ENCODE peak calls at places on chromosomes 16 and 17, in ten cellular contexts. One of them, this sample, is unnamed.

GRCh38 chr17:9768381-9768934 is 22.9 kb downstream of the DHRS7C start:
- DNase-seq in GM06990: no peak
- DNase-seq in transverse colon: no peak
- DNase-seq in foreskin fibroblast: peak
- DNase-seq in activated CD8-positive, alpha-beta T cell treated with anti-CD3 and anti-CD28 coated beads for 36 hours: no peak
- DNase-seq in thoracic aorta: no peak
- DNase-seq in fibroblast of pulmonary artery: peak
- DNase-seq in body of pancreas: no peak
- DNase-seq in heart right ventricle: no peak
- DNase-seq in left ventricle myocardium inferior: no peak
- DNase-seq in this sample: peak

GRCh38 chr16:22878955-22879354 is 65.0 kb downstream of the HS3ST2 start:
- DNase-seq in body of pancreas: no peak
- DNase-seq in activated CD8-positive, alpha-beta T cell treated with anti-CD3 and anti-CD28 coated beads for 36 hours: no peak
- DNase-seq in heart right ventricle: no peak
- DNase-seq in left ventricle myocardium inferior: no peak
- DNase-seq in thoracic aorta: no peak
- DNase-seq in GM06990: no peak
- DNase-seq in foreskin fibroblast: no peak
- DNase-seq in transverse colon: no peak
- DNase-seq in fibroblast of pulmonary artery: no peak
- DNase-seq in this sample: no peak

GRCh38 chr16:57276596-57276995 is 7.9 kb downstream of the PLLP start:
- DNase-seq in fibroblast of pulmonary artery: peak
- DNase-seq in activated CD8-positive, alpha-beta T cell treated with anti-CD3 and anti-CD28 coated beads for 36 hours: no peak
- DNase-seq in transverse colon: no peak
- DNase-seq in body of pancreas: no peak
- DNase-seq in thoracic aorta: no peak
- DNase-seq in heart right ventricle: no peak
- DNase-seq in left ventricle myocardium inferior: no peak
- DNase-seq in foreskin fibroblast: no peak
- DNase-seq in GM06990: no peak
- DNase-seq in this sample: no peak

GRCh38 chr17:67017895-67018294 is 26.5 kb upstream of the CACNG1 start:
- DNase-seq in GM06990: no peak
- DNase-seq in body of pancreas: no peak
- DNase-seq in left ventricle myocardium inferior: no peak
- DNase-seq in transverse colon: no peak
- DNase-seq in heart right ventricle: no peak
- DNase-seq in activated CD8-positive, alpha-beta T cell treated with anti-CD3 and anti-CD28 coated beads for 36 hours: no peak
- DNase-seq in foreskin fibroblast: no peak
- DNase-seq in thoracic aorta: no peak
- DNase-seq in fibroblast of pulmonary artery: no peak
- DNase-seq in this sample: no peak

GRCh38 chr16:12874135-12874534 is 27.3 kb upstream of the SHISA9 start:
- DNase-seq in heart right ventricle: no peak
- DNase-seq in fibroblast of pulmonary artery: peak
- DNase-seq in body of pancreas: no peak
- DNase-seq in thoracic aorta: no peak
- DNase-seq in activated CD8-positive, alpha-beta T cell treated with anti-CD3 and anti-CD28 coated beads for 36 hours: no peak
- DNase-seq in GM06990: no peak
- DNase-seq in left ventricle myocardium inferior: no peak
- DNase-seq in foreskin fibroblast: peak
- DNase-seq in transverse colon: no peak
- DNase-seq in this sample: peak

GRCh38 chr17:45305532-45306087 is 11.2 kb downstream of the MAP3K14 start:
- DNase-seq in body of pancreas: no peak
- DNase-seq in foreskin fibroblast: peak
- DNase-seq in transverse colon: no peak
- DNase-seq in left ventricle myocardium inferior: no peak
- DNase-seq in fibroblast of pulmonary artery: no peak
- DNase-seq in activated CD8-positive, alpha-beta T cell treated with anti-CD3 and anti-CD28 coated beads for 36 hours: peak
- DNase-seq in thoracic aorta: no peak
- DNase-seq in heart right ventricle: no peak
- DNase-seq in GM06990: no peak
- DNase-seq in this sample: peak

GRCh38 chr16:47777191-47777590 is 316.1 kb downstream of the PHKB start:
- DNase-seq in activated CD8-positive, alpha-beta T cell treated with anti-CD3 and anti-CD28 coated beads for 36 hours: no peak
- DNase-seq in fibroblast of pulmonary artery: peak
- DNase-seq in foreskin fibroblast: peak
- DNase-seq in GM06990: no peak
- DNase-seq in left ventricle myocardium inferior: no peak
- DNase-seq in heart right ventricle: no peak
- DNase-seq in thoracic aorta: no peak
- DNase-seq in transverse colon: no peak
- DNase-seq in body of pancreas: no peak
- DNase-seq in this sample: no peak

GRCh38 chr17:42276359-42276608 is at the start of gene STAT5B:
- DNase-seq in transverse colon: peak
- DNase-seq in GM06990: peak
- DNase-seq in fibroblast of pulmonary artery: peak
- DNase-seq in thoracic aorta: no peak
- DNase-seq in foreskin fibroblast: peak
- DNase-seq in left ventricle myocardium inferior: peak
- DNase-seq in heart right ventricle: peak
- DNase-seq in activated CD8-positive, alpha-beta T cell treated with anti-CD3 and anti-CD28 coated beads for 36 hours: peak
- DNase-seq in body of pancreas: peak
- DNase-seq in this sample: no peak

GRCh38 chr17:32104158-32104557 is 38.1 kb upstream of the RHOT1 start:
- DNase-seq in heart right ventricle: no peak
- DNase-seq in thoracic aorta: no peak
- DNase-seq in activated CD8-positive, alpha-beta T cell treated with anti-CD3 and anti-CD28 coated beads for 36 hours: no peak
- DNase-seq in body of pancreas: no peak
- DNase-seq in fibroblast of pulmonary artery: no peak
- DNase-seq in GM06990: no peak
- DNase-seq in foreskin fibroblast: no peak
- DNase-seq in left ventricle myocardium inferior: no peak
- DNase-seq in transverse colon: no peak
- DNase-seq in this sample: no peak

GRCh38 chr17:39927101-39927927 is at the start of the genes LRRC3C and ORMDL3:
- DNase-seq in thoracic aorta: peak
- DNase-seq in heart right ventricle: peak
- DNase-seq in foreskin fibroblast: peak
- DNase-seq in activated CD8-positive, alpha-beta T cell treated with anti-CD3 and anti-CD28 coated beads for 36 hours: peak
- DNase-seq in GM06990: peak
- DNase-seq in fibroblast of pulmonary artery: peak
- DNase-seq in left ventricle myocardium inferior: peak
- DNase-seq in transverse colon: peak
- DNase-seq in body of pancreas: peak
- DNase-seq in this sample: peak

GRCh38 chr17:76254275-76254674 is 10.9 kb upstream of the UBALD2 start:
- DNase-seq in left ventricle myocardium inferior: no peak
- DNase-seq in GM06990: no peak
- DNase-seq in heart right ventricle: no peak
- DNase-seq in body of pancreas: no peak
- DNase-seq in transverse colon: no peak
- DNase-seq in thoracic aorta: no peak
- DNase-seq in fibroblast of pulmonary artery: no peak
- DNase-seq in foreskin fibroblast: no peak
- DNase-seq in activated CD8-positive, alpha-beta T cell treated with anti-CD3 and anti-CD28 coated beads for 36 hours: no peak
- DNase-seq in this sample: no peak

GRCh38 chr17:57810740-57811632 is 38.9 kb downstream of the MRPS23 start:
- DNase-seq in foreskin fibroblast: peak
- DNase-seq in heart right ventricle: peak
- DNase-seq in left ventricle myocardium inferior: peak
- DNase-seq in fibroblast of pulmonary artery: peak
- DNase-seq in GM06990: no peak
- DNase-seq in activated CD8-positive, alpha-beta T cell treated with anti-CD3 and anti-CD28 coated beads for 36 hours: no peak
- DNase-seq in thoracic aorta: no peak
- DNase-seq in transverse colon: peak
- DNase-seq in body of pancreas: peak
- DNase-seq in this sample: no peak

GRCh38 chr17:58823051-58823525 is 67.4 kb downstream of the PPM1E start:
- DNase-seq in left ventricle myocardium inferior: no peak
- DNase-seq in thoracic aorta: no peak
- DNase-seq in foreskin fibroblast: no peak
- DNase-seq in activated CD8-positive, alpha-beta T cell treated with anti-CD3 and anti-CD28 coated beads for 36 hours: no peak
- DNase-seq in transverse colon: no peak
- DNase-seq in fibroblast of pulmonary artery: no peak
- DNase-seq in GM06990: no peak
- DNase-seq in body of pancreas: no peak
- DNase-seq in heart right ventricle: no peak
- DNase-seq in this sample: no peak

GRCh38 chr17:11404431-11404830 is 163.4 kb downstream of the SHISA6 start:
- DNase-seq in transverse colon: peak
- DNase-seq in thoracic aorta: no peak
- DNase-seq in foreskin fibroblast: no peak
- DNase-seq in left ventricle myocardium inferior: no peak
- DNase-seq in body of pancreas: peak
- DNase-seq in fibroblast of pulmonary artery: no peak
- DNase-seq in activated CD8-positive, alpha-beta T cell treated with anti-CD3 and anti-CD28 coated beads for 36 hours: no peak
- DNase-seq in GM06990: no peak
- DNase-seq in heart right ventricle: no peak
- DNase-seq in this sample: no peak

GRCh38 chr17:16952401-16952800 is 19.5 kb downstream of the TNFRSF13B start:
- DNase-seq in fibroblast of pulmonary artery: no peak
- DNase-seq in activated CD8-positive, alpha-beta T cell treated with anti-CD3 and anti-CD28 coated beads for 36 hours: no peak
- DNase-seq in thoracic aorta: no peak
- DNase-seq in GM06990: no peak
- DNase-seq in body of pancreas: no peak
- DNase-seq in heart right ventricle: no peak
- DNase-seq in foreskin fibroblast: no peak
- DNase-seq in left ventricle myocardium inferior: no peak
- DNase-seq in transverse colon: no peak
- DNase-seq in this sample: no peak

GRCh38 chr17:40552806-40553693 is 12.2 kb downstream of the CCR7 start:
- DNase-seq in activated CD8-positive, alpha-beta T cell treated with anti-CD3 and anti-CD28 coated beads for 36 hours: peak
- DNase-seq in transverse colon: no peak
- DNase-seq in body of pancreas: peak
- DNase-seq in heart right ventricle: no peak
- DNase-seq in foreskin fibroblast: peak
- DNase-seq in thoracic aorta: no peak
- DNase-seq in GM06990: no peak
- DNase-seq in left ventricle myocardium inferior: no peak
- DNase-seq in fibroblast of pulmonary artery: no peak
- DNase-seq in this sample: no peak

GRCh38 chr17:15655162-15655561 is 28.9 kb downstream of the TRIM16 start:
- DNase-seq in fibroblast of pulmonary artery: no peak
- DNase-seq in foreskin fibroblast: peak
- DNase-seq in heart right ventricle: no peak
- DNase-seq in activated CD8-positive, alpha-beta T cell treated with anti-CD3 and anti-CD28 coated beads for 36 hours: no peak
- DNase-seq in thoracic aorta: no peak
- DNase-seq in body of pancreas: no peak
- DNase-seq in left ventricle myocardium inferior: no peak
- DNase-seq in GM06990: no peak
- DNase-seq in transverse colon: no peak
- DNase-seq in this sample: no peak

GRCh38 chr17:46876353-46876887 is 25.0 kb downstream of the WNT9B start:
- DNase-seq in activated CD8-positive, alpha-beta T cell treated with anti-CD3 and anti-CD28 coated beads for 36 hours: peak
- DNase-seq in thoracic aorta: no peak
- DNase-seq in heart right ventricle: no peak
- DNase-seq in body of pancreas: peak
- DNase-seq in transverse colon: peak
- DNase-seq in GM06990: no peak
- DNase-seq in foreskin fibroblast: no peak
- DNase-seq in fibroblast of pulmonary artery: no peak
- DNase-seq in left ventricle myocardium inferior: no peak
- DNase-seq in this sample: no peak

GRCh38 chr17:53006006-53006405 is 816.7 kb upstream of the KIF2B start:
- DNase-seq in fibroblast of pulmonary artery: no peak
- DNase-seq in activated CD8-positive, alpha-beta T cell treated with anti-CD3 and anti-CD28 coated beads for 36 hours: no peak
- DNase-seq in left ventricle myocardium inferior: no peak
- DNase-seq in transverse colon: no peak
- DNase-seq in heart right ventricle: no peak
- DNase-seq in foreskin fibroblast: no peak
- DNase-seq in thoracic aorta: no peak
- DNase-seq in GM06990: no peak
- DNase-seq in body of pancreas: no peak
- DNase-seq in this sample: no peak

GRCh38 chr17:53004902-53005301 is 817.8 kb upstream of the KIF2B start:
- DNase-seq in GM06990: no peak
- DNase-seq in activated CD8-positive, alpha-beta T cell treated with anti-CD3 and anti-CD28 coated beads for 36 hours: no peak
- DNase-seq in fibroblast of pulmonary artery: no peak
- DNase-seq in thoracic aorta: no peak
- DNase-seq in foreskin fibroblast: no peak
- DNase-seq in body of pancreas: no peak
- DNase-seq in heart right ventricle: no peak
- DNase-seq in transverse colon: no peak
- DNase-seq in left ventricle myocardium inferior: no peak
- DNase-seq in this sample: no peak
- TF ChIP-seq CTCF in GM06990: no peak
- TF ChIP-seq CTCF in activated CD8-positive, alpha-beta T cell treated with anti-CD3 and anti-CD28 coated beads for 36 hours: no peak
- TF ChIP-seq CTCF in fibroblast of pulmonary artery: no peak
- TF ChIP-seq CTCF in thoracic aorta: no peak
- TF ChIP-seq CTCF in foreskin fibroblast: no peak
- TF ChIP-seq CTCF in body of pancreas: no peak
- TF ChIP-seq CTCF in heart right ventricle: no peak
- TF ChIP-seq CTCF in transverse colon: no peak
- TF ChIP-seq CTCF in left ventricle myocardium inferior: no peak
- TF ChIP-seq CTCF in this sample: no peak

DNA sequence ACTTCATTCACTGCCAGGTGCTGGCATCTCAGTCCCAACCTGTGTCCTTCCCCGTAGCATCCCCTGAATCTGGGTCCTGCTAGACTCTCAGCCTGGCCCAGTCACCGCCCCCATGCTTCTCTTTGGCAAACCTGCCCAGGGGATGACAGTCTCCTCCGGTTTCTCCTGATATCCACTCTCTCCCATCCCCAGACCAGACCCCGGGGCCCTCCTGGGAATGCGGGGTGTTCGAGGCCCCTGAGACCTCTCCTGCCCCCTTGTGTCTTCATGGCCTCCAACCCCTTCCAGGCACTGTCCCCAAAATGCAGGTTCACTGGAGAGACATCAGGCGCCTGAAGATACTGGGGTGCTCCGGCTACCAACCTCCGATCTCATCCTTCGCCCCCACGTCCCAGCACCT is 544 bp downstream of the STX1B start:
- DNase-seq in GM06990: no peak
- DNase-seq in left ventricle myocardium inferior: no peak
- DNase-seq in thoracic aorta: no peak
- DNase-seq in activated CD8-positive, alpha-beta T cell treated with anti-CD3 and anti-CD28 coated beads for 36 hours: no peak
- DNase-seq in fibroblast of pulmonary artery: no peak
- DNase-seq in body of pancreas: no peak
- DNase-seq in heart right ventricle: no peak
- DNase-seq in transverse colon: no peak
- DNase-seq in foreskin fibroblast: peak
- DNase-seq in this sample: no peak
- TF ChIP-seq CTCF in GM06990: peak
- TF ChIP-seq CTCF in left ventricle myocardium inferior: no peak
- TF ChIP-seq CTCF in thoracic aorta: no peak
- TF ChIP-seq CTCF in activated CD8-positive, alpha-beta T cell treated with anti-CD3 and anti-CD28 coated beads for 36 hours: no peak
- TF ChIP-seq CTCF in fibroblast of pulmonary artery: no peak
- TF ChIP-seq CTCF in body of pancreas: no peak
- TF ChIP-seq CTCF in heart right ventricle: no peak
- TF ChIP-seq CTCF in transverse colon: no peak
- TF ChIP-seq CTCF in foreskin fibroblast: no peak
- TF ChIP-seq CTCF in this sample: peak

GRCh38 chr17:27354491-27355081 is 60.7 kb downstream of the WSB1 start:
- DNase-seq in transverse colon: no peak
- DNase-seq in thoracic aorta: no peak
- DNase-seq in fibroblast of pulmonary artery: no peak
- DNase-seq in body of pancreas: peak
- DNase-seq in activated CD8-positive, alpha-beta T cell treated with anti-CD3 and anti-CD28 coated beads for 36 hours: no peak
- DNase-seq in heart right ventricle: no peak
- DNase-seq in foreskin fibroblast: peak
- DNase-seq in left ventricle myocardium inferior: no peak
- DNase-seq in GM06990: no peak
- DNase-seq in this sample: no peak
- TF ChIP-seq CTCF in transverse colon: no peak
- TF ChIP-seq CTCF in thoracic aorta: no peak
- TF ChIP-seq CTCF in fibroblast of pulmonary artery: no peak
- TF ChIP-seq CTCF in body of pancreas: no peak
- TF ChIP-seq CTCF in activated CD8-positive, alpha-beta T cell treated with anti-CD3 and anti-CD28 coated beads for 36 hours: no peak
- TF ChIP-seq CTCF in heart right ventricle: no peak
- TF ChIP-seq CTCF in foreskin fibroblast: no peak
- TF ChIP-seq CTCF in left ventricle myocardium inferior: peak
- TF ChIP-seq CTCF in GM06990: peak
- TF ChIP-seq CTCF in this sample: no peak

GRCh38 chr17:1785925-1786324 is 24.1 kb downstream of the SERPINF1 start:
- DNase-seq in fibroblast of pulmonary artery: no peak
- DNase-seq in heart right ventricle: peak
- DNase-seq in left ventricle myocardium inferior: peak
- DNase-seq in transverse colon: no peak
- DNase-seq in activated CD8-positive, alpha-beta T cell treated with anti-CD3 and anti-CD28 coated beads for 36 hours: no peak
- DNase-seq in body of pancreas: no peak
- DNase-seq in thoracic aorta: no peak
- DNase-seq in foreskin fibroblast: peak
- DNase-seq in GM06990: no peak
- DNase-seq in this sample: no peak
- TF ChIP-seq CTCF in fibroblast of pulmonary artery: no peak
- TF ChIP-seq CTCF in heart right ventricle: no peak
- TF ChIP-seq CTCF in left ventricle myocardium inferior: no peak
- TF ChIP-seq CTCF in transverse colon: no peak
- TF ChIP-seq CTCF in activated CD8-positive, alpha-beta T cell treated with anti-CD3 and anti-CD28 coated beads for 36 hours: no peak
- TF ChIP-seq CTCF in body of pancreas: no peak
- TF ChIP-seq CTCF in thoracic aorta: no peak
- TF ChIP-seq CTCF in foreskin fibroblast: no peak
- TF ChIP-seq CTCF in GM06990: no peak
- TF ChIP-seq CTCF in this sample: no peak

This sample was measured in HFFc6.